ENCODE peak calls at places on chromosomes 16 and 17, in five cellular contexts. Y is choroid plexus epithelial cell, Z is GM23338, H is foreskin fibroblast, N is fibroblast of mammary gland. E is an unnamed sample.

GRCh38 chr16:46658925-46659324 is 30.1 kb downstream of the VPS35 start:
- DNase-seq in Y (peak), Z (no peak), H (no peak), N (no peak), E (no peak)

GRCh38 chr17:45345246-45345553 is 28.4 kb upstream of the MAP3K14 start:
- DNase-seq in Z (no peak), N (no peak), Y (no peak), H (no peak), E (no peak)

GRCh38 chr16:23026777-23027362 is 122.4 kb downstream of the USP31 start:
- DNase-seq in Z (peak), H (peak), Y (peak), N (peak), E (no peak)

GRCh38 chr17:20073056-20073979 is 64.2 kb downstream of the SPECC1 start:
- DNase-seq in Z (peak), N (peak), Y (peak), H (peak), E (no peak)

GRCh38 chr17:32927724-32928526 is at the start of gene TMEM98:
- DNase-seq in N (no peak), Z (peak), Y (no peak), H (peak), E (peak)

GRCh38 chr16:8677481-8677880 is 3.1 kb downstream of the ABAT start:
- DNase-seq in Z (no peak), H (peak), Y (no peak), N (peak), E (no peak)

GRCh38 chr17:32746698-32747097 is 130.2 kb downstream of the MYO1D start:
- DNase-seq in Y (peak), H (peak), Z (no peak), N (peak), E (no peak)

GRCh38 chr16:4216631-4217030 is 25.2 kb downstream of the SRL start:
- DNase-seq in Y (peak), H (peak), Z (no peak), N (no peak), E (no peak)

GRCh38 chr17:57911834-57912673 is 43.2 kb downstream of the CUEDC1 start:
- DNase-seq in Y (no peak), H (peak), Z (peak), N (peak), E (peak)

GRCh38 chr17:13562271-13562800 is 39.4 kb downstream of the HS3ST3A1 start:
- DNase-seq in H (peak), Z (no peak), Y (peak), N (peak), E (no peak)

GRCh38 chr17:28536532-28537218 is 15.7 kb downstream of the UNC119 start:
- DNase-seq in N (no peak), Y (no peak), Z (no peak), H (no peak), E (no peak)

GRCh38 chr17:66369830-66370229 is 67.4 kb downstream of the PRKCA start:
- DNase-seq in H (no peak), N (no peak), Z (no peak), Y (no peak), E (no peak)

GRCh38 chr17:1561420-1562177 is 993 bp downstream of the PITPNA start:
- DNase-seq in N (no peak), Y (peak), Z (peak), H (peak), E (no peak)

GRCh38 chr17:10827898-10828552 is 9.9 kb downstream of the PIRT start:
- DNase-seq in H (no peak), N (no peak), Y (no peak), Z (no peak), E (no peak)

GRCh38 chr16:86083382-86084002 is 184.5 kb downstream of the IRF8 start:
- DNase-seq in H (no peak), N (no peak), Z (no peak), Y (no peak), E (no peak)

DNA sequence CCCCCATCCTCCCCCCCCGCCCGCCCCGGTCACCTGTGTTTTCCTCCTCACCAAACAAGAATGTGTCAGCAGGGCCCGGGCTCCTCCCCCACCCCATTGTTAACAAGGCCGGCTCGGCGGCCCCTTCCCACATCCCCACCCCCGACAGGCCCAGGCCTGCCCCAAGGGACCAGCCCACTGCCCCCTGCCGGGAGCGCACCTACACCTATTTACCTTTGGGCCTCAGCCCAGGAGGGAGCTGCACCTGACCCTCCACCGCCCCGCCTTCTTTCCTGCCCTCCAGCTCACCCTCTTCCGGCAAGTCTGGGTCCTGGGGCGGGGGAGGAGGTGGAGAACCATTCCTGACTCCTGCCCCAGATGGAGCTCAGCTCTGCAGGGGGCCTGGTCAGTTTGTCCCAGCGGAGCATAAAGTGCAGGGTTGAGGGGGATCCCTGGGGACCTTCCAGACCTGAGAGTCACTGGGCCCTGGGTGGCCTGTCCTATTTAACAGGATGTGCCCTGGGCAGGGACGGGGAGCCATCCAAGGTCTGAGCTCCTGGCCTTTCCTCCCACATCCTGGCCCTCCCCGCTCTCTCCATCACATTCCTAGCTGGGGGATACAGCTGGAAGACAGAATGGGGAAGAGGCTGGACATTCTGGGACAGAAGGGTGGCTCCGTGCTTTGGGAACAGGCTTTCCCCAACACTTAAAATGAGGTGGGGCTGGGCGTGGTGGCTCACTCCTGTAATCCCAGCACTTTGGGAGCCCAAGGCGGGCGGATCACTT is 8.3 kb downstream of the FOXJ1 start:
- DNase-seq in Z (peak), Y (no peak), N (no peak), H (no peak), E (no peak)
- H3K4me3 ChIP-seq in Z (peak), Y (no peak), N (no peak), H (no peak), E (no peak)

GRCh38 chr16:67245674-67246080 is 1.6 kb downstream of the FHOD1 start:
- DNase-seq in N (no peak), H (no peak), Y (no peak), Z (no peak), E (no peak)

GRCh38 chr16:67245189-67245585 is 2.1 kb downstream of the FHOD1 start:
- DNase-seq in N (no peak), Z (no peak), Y (no peak), H (no peak), E (no peak)

GRCh38 chr16:67247698-67248400 is 568 bp upstream of the FHOD1 start:
- DNase-seq in H (no peak), N (no peak), Y (no peak), Z (no peak), E (no peak)

GRCh38 chr16:67246945-67247697 is at the start of gene FHOD1:
- DNase-seq in H (peak), Y (peak), N (peak), Z (peak), E (peak)

GRCh38 chr16:67246081-67246944 is 968 bp downstream of the FHOD1 start:
- DNase-seq in H (peak), Z (peak), N (peak), Y (peak), E (no peak)
- TF ChIP-seq CTCF in H (peak), Z (peak), N (peak), Y (peak), E (peak)

GRCh38 chr17:2852729-2853110 is 56.5 kb downstream of the RAP1GAP2 start:
- DNase-seq in H (no peak), Z (peak), N (no peak), Y (no peak), E (no peak)
- H3K4me3 ChIP-seq in H (peak), Z (peak), N (peak), Y (peak), E (no peak)

GRCh38 chr16:49604602-49605001 is 231.0 kb downstream of the C16orf78 start:
- DNase-seq in Z (no peak), N (no peak), Y (no peak), H (no peak), E (no peak)

GRCh38 chr16:49608095-49608494 is 234.5 kb downstream of the C16orf78 start:
- DNase-seq in N (peak), H (peak), Z (no peak), Y (peak), E (no peak)

GRCh38 chr16:49603956-49604355 is 230.4 kb downstream of the C16orf78 start:
- DNase-seq in H (no peak), N (no peak), Y (no peak), Z (no peak), E (no peak)

GRCh38 chr16:49605536-49606241 is 232.1 kb downstream of the C16orf78 start:
- DNase-seq in Z (no peak), H (no peak), Y (no peak), N (no peak), E (no peak)

GRCh38 chr16:49608801-49609200 is 235.2 kb downstream of the C16orf78 start:
- DNase-seq in Z (peak), H (peak), Y (peak), N (peak), E (no peak)
- TF ChIP-seq CTCF in Z (peak), H (peak), Y (peak), N (peak), E (peak)

GRCh38 chr16:3021449-3022207 is 1.5 kb downstream of the TNFRSF12A start:
- DNase-seq in N (peak), Z (peak), H (peak), Y (peak), E (peak)

GRCh38 chr16:3020604-3021448 is 658 bp downstream of the TNFRSF12A start:
- DNase-seq in Z (peak), N (peak), Y (peak), H (peak), E (peak)

GRCh38 chr16:3023415-3023668 is 400 bp downstream of the HCFC1R1 start:
- DNase-seq in H (peak), Y (peak), N (peak), Z (peak), E (no peak)

GRCh38 chr16:3022697-3023414 is 886 bp downstream of the HCFC1R1 start:
- DNase-seq in Y (peak), H (peak), N (peak), Z (no peak), E (no peak)

GRCh38 chr16:3022208-3022696 is 1.5 kb downstream of the HCFC1R1 start:
- DNase-seq in Y (peak), Z (peak), N (peak), H (peak), E (peak)
- H3K4me3 ChIP-seq in Y (peak), Z (peak), N (peak), H (peak), E (peak)

GRCh38 chr17:17171991-17172939 is 33.9 kb downstream of the PLD6 start:
- DNase-seq in Z (peak), Y (no peak), H (no peak), N (no peak), E (no peak)
- TF ChIP-seq CTCF in Z (peak), Y (peak), H (no peak), N (no peak), E (peak)